ENCODE peak calls at places on chromosomes 2 and 18, in eight cellular contexts. R is activated CD4-positive, alpha-beta T cell treated with anti-CD3 and anti-CD28 coated beads, Interleukin-2, amount 50 U/mL, for 48 hours; O is brain microvascular endothelial cell; B is AG09309; L is GM23248; K is LoVo; N is foreskin melanocyte; E is breast epithelium. J is an unnamed sample.

GRCh38 chr2:100773538-100773937 is 46.4 kb upstream of the NPAS2 start:
- DNase-seq in K (no peak), O (no peak), R (no peak), E (no peak), L (peak), B (no peak), N (no peak), J (no peak)

GRCh38 chr2:60581461-60582282 is 28.2 kb upstream of the BCL11A start:
- DNase-seq in O (peak), N (peak), B (no peak), E (peak), L (peak), K (peak), R (peak), J (peak)

GRCh38 chr2:8592736-8593135 is 89.1 kb upstream of the ID2 start:
- DNase-seq in L (no peak), R (no peak), O (no peak), E (no peak), K (peak), N (no peak), B (no peak), J (peak)

GRCh38 chr2:219630770-219631405 is 3.5 kb downstream of the SLC4A3 start:
- DNase-seq in K (no peak), B (no peak), N (no peak), O (no peak), E (no peak), L (no peak), R (no peak), J (no peak)

GRCh38 chr18:46917108-46917807 is at the start of the genes KATNAL2 and PIAS2:
- DNase-seq in N (peak), R (peak), B (no peak), K (peak), L (peak), O (peak), E (peak), J (peak)

GRCh38 chr2:26018184-26018716 is 15.6 kb upstream of the RAB10 start:
- DNase-seq in E (peak), K (peak), N (no peak), L (peak), B (no peak), O (peak), R (peak), J (peak)

GRCh38 chr2:113848758-113849460 is 41.0 kb upstream of the ACTR3 start:
- DNase-seq in R (peak), L (peak), E (no peak), K (no peak), O (no peak), N (no peak), B (no peak), J (no peak)

GRCh38 chr2:122949523-122949922 is 1075.6 kb upstream of the CNTNAP5 start:
- DNase-seq in L (no peak), O (no peak), K (no peak), E (no peak), B (no peak), N (no peak), R (no peak), J (no peak)

GRCh38 chr2:218230882-218231281 is 13.9 kb downstream of the ARPC2 start:
- DNase-seq in E (no peak), B (no peak), K (peak), O (peak), L (peak), N (no peak), R (no peak), J (peak)

GRCh38 chr18:6406075-6406909 is 8.4 kb downstream of the L3MBTL4 start:
- DNase-seq in N (no peak), E (peak), B (no peak), K (no peak), O (peak), R (no peak), L (peak), J (no peak)

GRCh38 chr18:67217551-67218166 is 298.9 kb downstream of the DSEL start:
- DNase-seq in R (peak), O (peak), B (peak), L (peak), N (peak), E (no peak), K (peak), J (peak)

GRCh38 chr2:24830351-24830750 is 37.1 kb downstream of the CENPO start:
- DNase-seq in N (no peak), R (no peak), K (no peak), B (no peak), E (no peak), L (peak), O (no peak), J (peak)

GRCh38 chr18:13558132-13558531 is 168.2 kb downstream of the FAM210A start:
- DNase-seq in O (peak), L (peak), R (peak), E (no peak), N (peak), B (no peak), K (peak), J (no peak)

GRCh38 chr2:9152975-9153402 is 53.6 kb upstream of the ASAP2 start:
- DNase-seq in O (no peak), N (no peak), B (no peak), L (peak), K (no peak), R (no peak), E (no peak), J (no peak)

GRCh38 chr2:225414902-225415301 is 15.4 kb downstream of the NYAP2 start:
- DNase-seq in N (no peak), R (no peak), B (no peak), K (no peak), O (no peak), L (no peak), E (no peak), J (no peak)

GRCh38 chr2:207086136-207086535 is 79.6 kb downstream of the KLF7 start:
- DNase-seq in L (no peak), R (no peak), E (peak), O (no peak), K (no peak), N (no peak), B (no peak), J (no peak)

GRCh38 chr2:133334923-133335322 is 233.3 kb downstream of the NCKAP5 start:
- DNase-seq in R (no peak), K (no peak), B (no peak), O (no peak), L (no peak), E (no peak), N (no peak), J (no peak)

GRCh38 chr2:192783643-192784042 is 588.9 kb upstream of the TMEFF2 start:
- DNase-seq in L (no peak), K (no peak), R (no peak), B (no peak), N (no peak), O (no peak), E (no peak), J (no peak)

GRCh38 chr2:216283038-216283900 is 89.0 kb downstream of the MARCHF4 start:
- DNase-seq in O (no peak), L (no peak), K (no peak), B (no peak), N (no peak), R (peak), E (no peak), J (no peak)

GRCh38 chr2:30235859-30236535 is 4.7 kb downstream of the LBH start:
- DNase-seq in N (no peak), K (no peak), B (no peak), R (no peak), E (no peak), O (no peak), L (no peak), J (no peak)

J was measured in small intestine.